ENCODE peak calls at places on chromosomes 4 and X, in six cellular contexts. V is tibial nerve, P is Panc1, W is ureter, G is NCI-H345, D is sigmoid colon. N is an unnamed sample.

GRCh38 chr4:86939737-86940141 is 4.9 kb downstream of the AFF1 start:
- DNase-seq in V (no peak), W (no peak), P (no peak), D (no peak), G (no peak), N (no peak)

GRCh38 chr4:70158576-70158975 is 4.5 kb downstream of the PRR27 start:
- DNase-seq in V (no peak), G (peak), D (no peak), P (no peak), W (no peak), N (no peak)

GRCh38 chr4:153518001-153518400 is 51.8 kb downstream of the TMEM131L start:
- DNase-seq in P (no peak), G (no peak), D (no peak), W (no peak), V (no peak), N (no peak)

GRCh38 chr4:26583538-26583864 is 383 bp upstream of the TBC1D19 start:
- DNase-seq in W (no peak), P (no peak), D (no peak), V (no peak), G (peak), N (peak)

GRCh38 chr4:105387466-105387865 is 86.4 kb downstream of the PPA2 start:
- DNase-seq in P (no peak), V (no peak), D (no peak), W (no peak), G (no peak), N (no peak)

GRCh38 chr4:87228561-87228860 is 8.1 kb upstream of the KLHL8 start:
- DNase-seq in V (no peak), G (no peak), D (no peak), P (no peak), W (no peak), N (no peak)

GRCh38 chr4:14792702-14793227 is 209.5 kb upstream of the CPEB2 start:
- DNase-seq in G (no peak), D (no peak), V (no peak), P (no peak), W (no peak), N (no peak)

GRCh38 chr4:120865985-120866384 is 56.5 kb downstream of the PRDM5 start:
- DNase-seq in W (no peak), D (no peak), G (peak), P (no peak), V (no peak), N (peak)

GRCh38 chr4:92634891-92635290 is 331.1 kb downstream of the GRID2 start:
- DNase-seq in W (no peak), P (no peak), V (no peak), D (no peak), G (no peak), N (no peak)

GRCh38 chr4:142354794-142355416 is 491.2 kb downstream of the INPP4B start:
- DNase-seq in G (no peak), D (no peak), V (no peak), W (no peak), P (no peak), N (no peak)

GRCh38 chr4:8779371-8779988 is 92.2 kb downstream of the HMX1 start:
- DNase-seq in V (no peak), P (no peak), W (no peak), D (no peak), G (no peak), N (no peak)

GRCh38 chr4:73451404-73451803 is 15.4 kb downstream of the AFP start:
- DNase-seq in D (no peak), V (no peak), P (no peak), W (no peak), G (peak), N (no peak)

GRCh38 chr4:153465145-153465544 is 1.0 kb upstream of the TMEM131L start:
- DNase-seq in D (no peak), V (no peak), G (no peak), W (no peak), P (no peak), N (no peak)

GRCh38 chr4:186666750-186667149 is 56.9 kb downstream of the FAT1 start:
- DNase-seq in D (no peak), W (no peak), P (no peak), V (no peak), G (no peak), N (no peak)

GRCh38 chr4:98524271-98524670 is 134.1 kb downstream of the TSPAN5 start:
- DNase-seq in D (no peak), W (no peak), G (no peak), P (no peak), V (no peak), N (no peak)

GRCh38 chr4:8920969-8921368 is 49.3 kb upstream of the HMX1 start:
- DNase-seq in W (peak), G (no peak), V (no peak), D (no peak), P (no peak), N (no peak)

GRCh38 chr4:16721618-16722291 is 176.7 kb downstream of the LDB2 start:
- DNase-seq in V (no peak), D (no peak), G (no peak), W (no peak), P (no peak), N (no peak)

GRCh38 chr4:60683953-60684352 is 516.2 kb upstream of the ADGRL3 start:
- DNase-seq in D (no peak), G (no peak), W (no peak), P (no peak), V (no peak), N (no peak)

GRCh38 chr4:71304289-71304850 is 34.5 kb upstream of the SLC4A4 start:
- DNase-seq in V (no peak), D (no peak), P (no peak), G (no peak), W (no peak), N (peak)

GRCh38 chr4:186266699-186267467 is 894 bp downstream of the F11 start:
- DNase-seq in V (no peak), G (no peak), D (no peak), W (no peak), P (no peak), N (no peak)

GRCh38 chr4:122221322-122221721 is 69.2 kb downstream of the BLTP1 start:
- DNase-seq in W (no peak), G (no peak), P (no peak), V (no peak), D (no peak), N (no peak)

GRCh38 chr4:26331380-26331945 is 10.6 kb downstream of the RBPJ start:
- DNase-seq in P (no peak), W (no peak), D (no peak), V (no peak), G (no peak), N (peak)

GRCh38 chr4:77451530-77451929 is 154.1 kb upstream of the CXCL13 start:
- DNase-seq in D (no peak), G (no peak), P (no peak), W (no peak), V (no peak), N (no peak)

GRCh38 chrX:13891367-13892146 is 74.7 kb upstream of the GPM6B start:
- DNase-seq in G (no peak), D (no peak), W (no peak), P (no peak), V (no peak), N (no peak)

GRCh38 chr4:74451214-74451661 is 6.3 kb downstream of the AREG start:
- DNase-seq in W (no peak), D (no peak), P (no peak), G (no peak), V (no peak), N (no peak)

GRCh38 chrX:126165721-126166401 is at the start of gene DCAF12L2:
- DNase-seq in V (no peak), D (peak), G (no peak), W (no peak), P (no peak), N (no peak)

GRCh38 chrX:39504850-39505259 is 592.9 kb downstream of the BCOR start:
- DNase-seq in P (no peak), G (no peak), V (no peak), D (no peak), W (no peak), N (no peak)

GRCh38 chrX:16120431-16120830 is 2.9 kb upstream of the GRPR start:
- DNase-seq in G (no peak), V (no peak), W (no peak), D (no peak), P (no peak), N (no peak)

GRCh38 chr4:61517144-61517543 is 317.0 kb downstream of the ADGRL3 start:
- DNase-seq in V (no peak), P (no peak), D (no peak), W (no peak), G (no peak), N (no peak)

GRCh38 chr4:148126825-148127224 is 315.4 kb downstream of the NR3C2 start:
- DNase-seq in G (no peak), V (no peak), P (no peak), D (no peak), W (no peak), N (no peak)

GRCh38 chr4:55312491-55313101 is 33.4 kb upstream of the SRD5A3 start:
- DNase-seq in V (no peak), D (peak), P (peak), W (peak), G (no peak), N (no peak)

GRCh38 chrX:133590703-133591505 is 175.6 kb upstream of the GPC4 start:
- DNase-seq in G (no peak), P (no peak), W (no peak), V (no peak), D (no peak), N (no peak)

GRCh38 chrX:65596270-65596669 is 61.7 kb upstream of the LAS1L start:
- DNase-seq in W (no peak), D (no peak), P (no peak), G (no peak), V (no peak), N (no peak)

N was measured in NCI-H2029 treated with DMSO at 0.1 percent for 48 hours.